ENCODE peak calls at places on chromosomes 5 and 9, in six cellular contexts. J is CD4-positive, alpha-beta T cell; P is MCF 10A; M is cardiac muscle cell; E is uterus; F is AG04449. H is an unnamed sample.

GRCh38 chr5:109454726-109455505 is 45.1 kb upstream of the PJA2 start:
- DNase-seq in M (no peak), P (peak), F (no peak), J (no peak), E (no peak), H (no peak)

GRCh38 chr9:109771796-109772525 is 8.0 kb upstream of the PALM2AKAP2 start:
- DNase-seq in E (peak), J (no peak), P (no peak), F (no peak), M (peak), H (no peak)

GRCh38 chr9:84374516-84374915 is 34.0 kb upstream of the SLC28A3 start:
- DNase-seq in M (no peak), P (no peak), F (no peak), E (no peak), J (no peak), H (no peak)

GRCh38 chr5:105288946-105289345 is 1726.4 kb upstream of the NUDT12 start:
- DNase-seq in P (no peak), M (no peak), E (no peak), J (no peak), F (no peak), H (no peak)

GRCh38 chr5:38113880-38114279 is 144.5 kb upstream of the EGFLAM start:
- DNase-seq in M (no peak), F (no peak), P (no peak), E (no peak), J (no peak), H (no peak)

GRCh38 chr9:28662675-28663074 is 1089.4 kb upstream of the C9orf72 start:
- DNase-seq in E (no peak), J (no peak), F (no peak), M (no peak), P (no peak), H (no peak)

GRCh38 chr9:134618823-134619454 is 22.7 kb upstream of the COL5A1 start:
- DNase-seq in P (no peak), M (no peak), J (no peak), F (no peak), E (peak), H (no peak)

GRCh38 chr5:141945511-141946024 is 12.4 kb downstream of the PCDH12 start:
- DNase-seq in P (no peak), J (no peak), F (no peak), M (no peak), E (no peak), H (no peak)

GRCh38 chr9:80157128-80157527 is 585.4 kb downstream of the TLE4 start:
- DNase-seq in M (no peak), F (no peak), E (no peak), J (no peak), P (no peak), H (no peak)

GRCh38 chr9:98144631-98145030 is 25.6 kb upstream of the TRIM14 start:
- DNase-seq in E (no peak), P (no peak), F (no peak), J (no peak), M (no peak), H (no peak)

GRCh38 chr5:72392326-72392733 is 72.2 kb downstream of the PTCD2 start:
- DNase-seq in E (no peak), M (peak), F (no peak), J (no peak), P (peak), H (no peak)

GRCh38 chr5:27313549-27313948 is 275.2 kb upstream of the CDH9 start:
- DNase-seq in E (no peak), J (no peak), P (no peak), M (no peak), F (no peak), H (no peak)

GRCh38 chr9:97615439-97616072 is 17.6 kb downstream of the TSTD2 start:
- DNase-seq in E (peak), M (peak), J (peak), F (peak), P (peak), H (peak)

GRCh38 chr5:5593391-5593790 is 170.9 kb downstream of the ICE1 start:
- DNase-seq in F (no peak), P (no peak), M (no peak), E (no peak), J (no peak), H (no peak)

GRCh38 chr5:98905857-98906688 is 22.7 kb downstream of the CHD1 start:
- DNase-seq in J (no peak), M (peak), E (no peak), F (no peak), P (peak), H (no peak)
- TF ChIP-seq CTCF in J (peak), M (peak), E (peak), F (peak), P (peak), H (no peak)

DNA sequence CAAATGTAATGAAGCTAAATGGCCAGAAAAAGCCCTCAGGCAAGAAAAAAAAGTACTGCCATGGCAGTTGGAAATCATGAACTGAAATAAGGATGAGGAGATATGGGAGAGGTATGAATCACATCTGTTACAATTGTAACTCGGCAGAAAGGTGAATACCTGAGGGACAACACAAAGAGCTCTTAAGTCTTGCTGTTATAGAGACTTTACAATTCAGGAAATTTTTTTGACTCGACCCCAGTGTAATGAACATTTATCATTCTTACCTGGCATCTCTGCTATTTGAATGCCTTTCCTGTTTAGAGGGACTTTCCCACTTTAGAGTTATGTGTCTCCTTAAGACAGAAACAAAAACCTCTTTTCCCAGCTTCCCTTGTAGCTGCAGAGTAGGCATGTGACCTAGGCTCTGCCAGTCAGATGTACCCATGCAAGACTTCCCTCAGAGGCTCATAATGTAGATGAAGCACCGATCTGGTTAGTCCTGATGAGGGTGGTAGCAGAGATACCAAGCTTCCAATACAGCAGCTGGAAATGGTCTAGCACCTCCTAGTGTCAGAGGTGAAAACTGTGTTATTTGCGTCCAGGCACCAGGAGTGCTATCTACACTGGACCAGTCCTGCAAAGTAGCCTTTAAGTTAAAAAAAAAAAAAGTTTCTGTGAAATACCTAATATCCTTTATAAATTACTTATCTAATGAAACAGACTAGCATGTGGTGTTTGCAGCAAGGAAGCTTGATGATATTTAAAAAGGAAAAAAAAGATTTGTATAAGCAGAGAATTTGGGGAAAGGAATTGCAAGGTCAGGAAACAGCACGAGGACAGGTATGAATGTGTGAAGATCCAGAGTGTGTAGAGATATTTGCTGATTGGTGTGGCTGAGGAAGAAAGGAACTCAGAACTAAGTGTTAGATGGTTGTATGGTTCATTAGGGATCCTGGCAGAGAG is 146.9 kb upstream of the SLC1A3 start:
- DNase-seq in J (no peak), F (no peak), M (no peak), P (peak), E (no peak), H (no peak)
- TF ChIP-seq CTCF in J (no peak), F (no peak), M (no peak), P (peak), E (no peak), H (no peak)

DNA sequence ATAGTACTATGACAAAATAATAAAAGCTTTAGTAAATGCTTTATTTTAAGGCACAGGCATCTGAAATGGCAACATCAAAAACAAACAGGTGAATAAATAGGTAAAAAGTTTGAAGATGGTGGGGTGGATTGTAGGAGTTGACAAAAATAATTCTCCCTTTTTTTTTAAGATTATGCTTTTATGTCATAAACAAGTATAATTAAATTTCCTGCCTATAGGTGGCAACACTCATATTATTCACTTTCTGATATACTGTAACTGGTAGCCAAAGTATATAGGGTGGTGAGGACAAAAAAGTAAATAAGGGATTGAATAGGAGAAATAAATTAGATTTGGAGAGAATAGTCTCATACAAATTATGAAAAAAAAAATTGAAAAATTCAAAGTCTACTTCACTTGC is 120.0 kb upstream of the ACOT12 start:
- DNase-seq in P (peak), E (no peak), F (no peak), M (no peak), J (no peak), H (no peak)
- TF ChIP-seq CTCF in P (peak), E (no peak), F (no peak), M (peak), J (peak), H (no peak)

GRCh38 chr9:38017149-38017884 is 51.7 kb downstream of the SHB start:
- DNase-seq in P (peak), M (peak), J (no peak), E (no peak), F (no peak), H (no peak)
- TF ChIP-seq CTCF in P (no peak), M (no peak), J (no peak), E (no peak), F (peak), H (no peak)

DNA sequence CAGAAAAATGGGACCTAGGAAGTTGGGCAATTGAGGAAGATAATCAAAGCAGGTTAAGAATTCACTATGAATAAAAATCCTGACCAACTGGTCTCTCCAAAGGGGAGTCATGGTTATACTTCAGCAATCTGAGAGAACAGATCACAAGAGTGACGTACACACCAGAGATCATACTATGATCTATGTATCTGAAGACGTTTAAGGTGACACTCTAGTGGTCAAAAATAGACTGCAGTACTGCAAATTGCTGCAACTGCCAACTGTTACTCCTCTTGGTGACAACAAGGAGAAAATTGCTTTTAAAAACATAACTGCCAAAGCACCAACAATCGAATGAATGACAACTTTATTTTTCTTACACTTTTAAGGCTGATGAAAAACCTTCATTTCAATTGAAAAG is 4.9 kb downstream of the AK6 start:
- DNase-seq in E (no peak), F (no peak), J (no peak), M (no peak), P (no peak), H (no peak)
- TF ChIP-seq CTCF in E (no peak), F (peak), J (no peak), M (peak), P (peak), H (no peak)

DNA sequence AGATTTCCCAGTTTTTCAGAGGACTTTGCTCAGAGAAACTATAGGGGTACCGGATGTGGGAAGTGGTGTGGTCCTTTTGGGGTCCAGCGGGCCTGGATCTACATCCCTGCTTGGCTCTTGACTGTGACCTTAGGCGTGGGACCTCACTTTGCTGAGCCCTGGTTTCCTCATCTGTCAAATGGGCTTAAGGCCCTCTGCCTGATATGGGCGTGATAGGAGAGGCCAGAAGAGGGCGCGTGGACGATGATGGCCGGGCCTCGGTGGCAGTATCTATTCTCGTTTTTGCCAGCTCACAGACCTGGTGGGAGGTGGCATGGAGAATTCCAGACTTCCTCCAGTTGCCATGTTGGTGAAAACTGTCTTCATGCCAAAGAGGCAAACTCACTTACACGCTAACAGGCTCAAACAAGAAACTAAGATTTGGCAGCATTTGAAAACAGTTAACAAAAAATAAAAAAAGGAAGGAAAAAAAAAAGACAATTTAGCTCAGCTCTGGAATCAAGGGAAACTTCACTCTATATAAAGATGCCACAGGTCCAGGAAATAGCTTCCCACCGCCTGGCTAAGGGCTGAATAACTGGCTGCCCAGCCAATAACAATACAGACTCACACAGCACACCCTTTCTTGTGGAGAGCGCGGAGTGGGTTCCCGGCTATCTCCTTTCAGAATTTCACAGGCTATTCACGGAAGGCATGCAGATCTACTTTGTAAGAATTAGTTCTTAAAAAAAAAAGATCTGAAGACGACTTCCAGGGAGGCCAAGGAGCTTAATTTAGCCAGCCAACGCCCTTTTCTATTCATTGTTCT is 1.7 kb downstream of the SH3PXD2B start:
- DNase-seq in F (no peak), M (peak), J (no peak), P (peak), E (no peak), H (no peak)
- TF ChIP-seq CTCF in F (no peak), M (no peak), J (no peak), P (no peak), E (no peak), H (no peak)

GRCh38 chr9:137302176-137303030 is at the start of gene NRARP:
- DNase-seq in M (peak), P (peak), E (peak), F (no peak), J (peak), H (peak)
- TF ChIP-seq CTCF in M (peak), P (peak), E (peak), F (peak), J (peak), H (no peak)

H was measured in omental fat pad.